ENCODE peak calls at places on chromosomes 3 and 15, in six cellular contexts. P is AG09319, E is lower leg skin, N is GM18507, W is pons, B is nucleus accumbens. Q is an unnamed sample.

GRCh38 chr15:47516576-47517371 is 200.5 kb upstream of the SEMA6D start:
- DNase-seq in N (no peak), W (no peak), P (no peak), E (no peak), B (no peak), Q (no peak)

GRCh38 chr3:28349397-28350000 is 875 bp upstream of the AZI2 start:
- DNase-seq in B (no peak), N (no peak), E (no peak), W (no peak), P (no peak), Q (no peak)

GRCh38 chr3:15887261-15887660 is 89.5 kb upstream of the ANKRD28 start:
- DNase-seq in E (no peak), W (no peak), N (no peak), P (no peak), B (no peak), Q (no peak)

GRCh38 chr15:58574612-58575011 is 142.8 kb downstream of the LIPC start:
- DNase-seq in N (no peak), E (no peak), P (no peak), B (no peak), W (no peak), Q (no peak)

GRCh38 chr15:100873029-100873677 is 6.5 kb upstream of the ALDH1A3 start:
- DNase-seq in P (peak), W (peak), E (peak), B (peak), N (peak), Q (peak)

GRCh38 chr15:73987646-73988045 is 4.4 kb downstream of the STOML1 start:
- DNase-seq in P (no peak), N (no peak), E (peak), W (no peak), B (no peak), Q (no peak)

GRCh38 chr3:186519021-186519658 is 25.0 kb downstream of the CRYGS start:
- DNase-seq in B (no peak), W (no peak), E (no peak), N (no peak), P (no peak), Q (no peak)

GRCh38 chr3:156535162-156535627 is 19.7 kb downstream of the SSR3 start:
- DNase-seq in E (no peak), N (no peak), B (peak), P (peak), W (peak), Q (peak)

GRCh38 chr3:5122741-5123706 is 932 bp downstream of the ARL8B start:
- DNase-seq in B (peak), P (peak), E (peak), W (peak), N (no peak), Q (peak)

GRCh38 chr3:18425641-18426403 is 683 bp upstream of the SATB1 start:
- DNase-seq in W (no peak), E (peak), B (peak), N (no peak), P (no peak), Q (peak)

GRCh38 chr3:107882881-107883280 is 207.9 kb downstream of the CD47 start:
- DNase-seq in N (no peak), W (no peak), E (no peak), P (no peak), B (no peak), Q (no peak)

GRCh38 chr3:127495821-127496220 is 94.7 kb downstream of the TPRA1 start:
- DNase-seq in E (no peak), W (no peak), B (no peak), P (no peak), N (no peak), Q (no peak)

GRCh38 chr3:12559520-12559919 is 2.6 kb downstream of the MKRN2 start:
- DNase-seq in B (no peak), W (no peak), P (no peak), N (no peak), E (no peak), Q (no peak)

GRCh38 chr3:145032790-145033189 is 1061.2 kb downstream of the DIPK2A start:
- DNase-seq in B (no peak), W (no peak), E (no peak), P (no peak), N (no peak), Q (no peak)